ENCODE peak calls at places on chromosomes 1 and 21, in five cellular contexts. O is IMR-90, I is K562, T is HepG2, J is GM12878. N is an unnamed sample.

GRCh38 chr1:202698276-202698675 is 12.0 kb downstream of the SYT2 start:
- DNase-seq in T (no peak), J (no peak), I (no peak), O (no peak), N (no peak)

GRCh38 chr1:29180497-29181412 is 945 bp downstream of the SRSF4 start:
- DNase-seq in I (no peak), O (no peak), J (no peak), T (no peak), N (no peak)

GRCh38 chr21:44533891-44534627 is 5.9 kb downstream of the KRTAP10-1 start:
- DNase-seq in I (peak; percentile 78), J (no peak), T (no peak), O (no peak), N (no peak)

GRCh38 chr21:43659136-43660000 is at the start of the genes HSF2BP and RRP1B:
- DNase-seq in T (peak; percentile 65), O (peak; percentile 79), J (no peak), I (peak; percentile 97), N (peak; percentile 82)

GRCh38 chr1:85566890-85567289 is 13.7 kb upstream of the CCN1 start:
- DNase-seq in T (no peak), I (no peak), O (peak; percentile 39), J (no peak), N (no peak)

GRCh38 chr1:36207339-36207738 is 16.9 kb upstream of the THRAP3 start:
- DNase-seq in T (no peak), I (no peak), J (no peak), O (peak; percentile 34), N (no peak)

GRCh38 chr1:227794813-227795183 is 20.7 kb upstream of the PRSS38 start:
- DNase-seq in J (no peak), O (no peak), I (peak; percentile 16), T (no peak), N (no peak)

GRCh38 chr1:235838021-235838420 is 28.7 kb downstream of the LYST start:
- DNase-seq in T (no peak), J (no peak), O (no peak), I (no peak), N (no peak)

GRCh38 chr1:162110910-162111309 is 41.4 kb downstream of the NOS1AP start:
- DNase-seq in J (no peak), O (no peak), T (no peak), I (no peak), N (no peak)

GRCh38 chr1:41918450-41919043 is at the start of gene HIVEP3:
- DNase-seq in I (no peak), T (no peak), J (no peak), O (no peak), N (peak; percentile 35)

GRCh38 chr1:19454265-19455198 is 30.8 kb downstream of the CAPZB start:
- DNase-seq in O (no peak), I (no peak), J (no peak), T (no peak), N (no peak)

GRCh38 chr1:40799351-40799867 is 15.8 kb downstream of the KCNQ4 start:
- DNase-seq in O (peak; percentile 32), J (no peak), T (no peak), I (peak; percentile 29), N (no peak)

GRCh38 chr1:222346955-222347354 is 200.9 kb downstream of the HHIPL2 start:
- DNase-seq in T (no peak), O (no peak), I (no peak), J (no peak), N (no peak)

GRCh38 chr1:205543351-205544305 is 39.2 kb downstream of the CDK18 start:
- DNase-seq in O (peak; percentile 82), T (peak; percentile 62), J (no peak), I (peak; percentile 56), N (no peak)

GRCh38 chr1:182841368-182841988 is 2.3 kb downstream of the DHX9 start:
- DNase-seq in O (peak; percentile 72), J (no peak), T (peak; percentile 5), I (no peak), N (peak; percentile 33)
- TF ChIP-seq USF2 in O (no peak), J (no peak), T (no peak), I (no peak), N (no peak)

DNA sequence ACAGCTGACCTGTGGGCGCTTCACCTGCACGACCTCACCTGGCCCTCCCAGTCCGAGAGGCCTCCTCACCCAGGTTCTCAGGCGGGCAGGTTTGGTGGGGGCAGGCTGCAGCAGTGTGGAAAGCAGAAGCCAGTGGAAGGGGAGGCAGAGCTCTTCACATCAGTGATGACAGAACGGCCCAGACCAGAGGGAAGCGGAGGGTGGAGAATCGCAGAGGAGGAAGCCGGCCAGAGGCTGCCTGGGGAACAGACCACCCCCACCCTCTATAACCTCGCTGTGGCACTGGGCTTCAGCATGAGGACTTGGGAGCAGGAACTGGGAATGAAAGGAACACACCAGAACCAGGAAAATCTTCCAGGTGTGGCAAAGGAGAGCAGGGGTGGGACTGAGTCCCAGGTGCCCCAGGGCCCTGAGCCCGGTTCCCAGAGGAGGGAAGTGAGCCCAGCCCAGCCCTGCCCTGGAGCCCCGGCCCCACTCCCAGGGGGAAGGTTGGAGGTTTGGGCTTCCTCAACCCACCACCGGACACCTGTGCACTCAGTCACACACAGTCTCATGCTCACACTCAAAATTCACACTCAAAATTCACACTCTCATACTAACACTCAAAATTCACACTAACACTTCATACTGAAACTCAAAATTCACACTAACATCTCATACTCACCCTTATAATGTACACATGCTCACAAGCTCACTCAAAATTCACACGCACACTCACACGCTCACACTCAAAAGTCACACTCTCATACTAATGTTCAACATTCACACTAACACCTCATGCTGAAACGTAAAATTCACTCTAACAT is 265.0 kb upstream of the VAMP3 start:
- DNase-seq in O (no peak), I (no peak), J (no peak), T (no peak), N (no peak)
- TF ChIP-seq BHLHE40 in O (no peak), I (no peak), J (no peak), T (no peak), N (no peak)

DNA sequence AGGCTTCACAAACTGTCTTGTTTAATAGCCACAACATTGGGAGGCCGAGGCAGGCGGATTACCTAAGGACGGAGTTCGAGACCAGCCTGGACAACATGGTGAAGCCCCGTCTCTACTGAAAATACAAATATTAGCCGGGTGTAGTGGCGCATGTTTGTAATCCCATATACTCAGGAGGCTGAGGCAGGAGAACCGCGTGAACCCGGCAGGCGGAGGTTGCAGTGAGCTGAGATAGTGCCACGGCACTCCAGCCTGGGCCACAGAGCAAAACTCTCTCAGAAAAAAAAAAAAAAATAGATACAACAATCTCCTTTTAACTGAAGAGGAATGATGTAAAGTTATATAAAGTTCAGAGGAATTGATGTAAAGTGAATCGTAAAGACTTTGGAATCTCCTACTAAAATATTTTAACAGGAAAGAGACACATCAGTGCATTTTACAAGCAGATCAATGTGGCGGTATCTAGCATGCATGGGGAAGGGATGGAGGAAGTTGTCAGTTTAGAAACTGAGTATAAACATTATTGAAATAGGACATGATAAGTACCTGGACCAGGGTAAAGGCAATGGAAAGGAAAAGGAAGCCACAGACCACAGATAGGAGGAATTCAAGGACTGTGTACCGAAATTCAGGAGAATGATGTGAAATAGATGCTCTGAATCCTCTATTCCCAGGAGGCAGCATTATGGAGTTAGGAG is 41.5 kb downstream of the PTPRC start:
- DNase-seq in J (no peak), O (no peak), I (no peak), T (no peak), N (no peak)
- TF ChIP-seq USF2 in J (no peak), O (no peak), I (no peak), T (no peak), N (no peak)

GRCh38 chr1:211934315-211934714 is 101.0 kb downstream of the INTS7 start:
- DNase-seq in I (no peak), O (no peak), T (no peak), J (no peak), N (no peak)

GRCh38 chr1:211939876-211940468 is 95.4 kb downstream of the INTS7 start:
- DNase-seq in I (no peak), T (no peak), J (peak; percentile 99), O (no peak), N (no peak)

GRCh38 chr1:211942583-211942982 is 92.8 kb downstream of the INTS7 start:
- DNase-seq in T (no peak), O (no peak), I (no peak), J (no peak), N (no peak)

GRCh38 chr1:211935448-211935970 is 99.8 kb downstream of the INTS7 start:
- DNase-seq in J (peak; percentile 97), I (no peak), O (no peak), T (no peak), N (no peak)

DNA sequence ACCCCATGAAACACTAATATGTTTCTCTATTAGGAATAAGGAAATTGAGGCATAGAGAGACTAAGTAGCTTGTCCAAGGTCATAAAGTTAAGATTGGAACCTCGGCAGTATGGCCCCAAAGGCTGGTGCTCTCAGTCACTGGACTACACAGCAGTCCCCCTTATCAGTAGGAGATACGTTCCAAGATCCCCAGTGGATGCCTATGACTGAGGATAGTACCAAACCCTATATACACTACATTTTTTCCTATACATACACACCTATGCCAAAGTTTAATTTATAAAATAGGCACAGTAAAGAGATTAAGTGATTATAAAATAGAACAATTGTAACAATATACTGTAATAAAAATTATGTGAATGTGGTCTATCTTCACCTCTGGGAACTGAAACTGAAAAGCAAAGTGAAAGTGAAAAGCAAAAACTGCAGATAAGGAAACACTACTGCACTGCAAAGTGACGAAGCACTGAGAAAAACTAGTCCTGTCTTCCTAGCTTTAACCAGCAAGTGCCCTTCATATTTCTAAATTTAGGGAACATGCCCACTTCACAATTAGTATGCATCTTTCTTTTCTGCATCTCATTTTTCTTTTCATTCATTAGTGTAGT is 96.8 kb downstream of the INTS7 start:
- DNase-seq in O (no peak), J (peak; percentile 71), T (no peak), I (no peak), N (no peak)
- TF ChIP-seq BHLHE40 in O (no peak), J (peak; percentile 23), T (no peak), I (no peak), N (no peak)